ENCODE peak calls at places on chromosome 7, in eight cellular contexts. One of them, this sample, is unnamed.

GRCh38 chr7:139131622-139132021 is 22.1 kb upstream of the ZC3HAV1 start:
- DNase-seq in Peyer's patch: no peak
- DNase-seq in heart left ventricle: no peak
- DNase-seq in suprapubic skin: no peak
- DNase-seq in prostate gland: no peak
- DNase-seq in right lobe of liver: no peak
- DNase-seq in IMR-90: no peak
- DNase-seq in ovary: no peak
- DNase-seq in this sample: no peak

GRCh38 chr7:55557666-55558188 is 14.6 kb downstream of the VOPP1 start:
- DNase-seq in Peyer's patch: peak; percentile 74
- DNase-seq in heart left ventricle: no peak
- DNase-seq in suprapubic skin: no peak
- DNase-seq in prostate gland: no peak
- DNase-seq in right lobe of liver: no peak
- DNase-seq in IMR-90: no peak
- DNase-seq in ovary: no peak
- DNase-seq in this sample: no peak

GRCh38 chr7:126361183-126361582 is 891.6 kb downstream of the GRM8 start:
- DNase-seq in Peyer's patch: no peak
- DNase-seq in heart left ventricle: no peak
- DNase-seq in suprapubic skin: no peak
- DNase-seq in prostate gland: no peak
- DNase-seq in right lobe of liver: no peak
- DNase-seq in IMR-90: no peak
- DNase-seq in ovary: no peak
- DNase-seq in this sample: no peak

GRCh38 chr7:97973206-97973658 is 16.8 kb downstream of the OCM2 start:
- DNase-seq in Peyer's patch: no peak
- DNase-seq in heart left ventricle: no peak
- DNase-seq in suprapubic skin: no peak
- DNase-seq in prostate gland: no peak
- DNase-seq in right lobe of liver: no peak
- DNase-seq in IMR-90: no peak
- DNase-seq in ovary: no peak
- DNase-seq in this sample: no peak

GRCh38 chr7:47609803-47610452 is 28.0 kb upstream of the TNS3 start:
- DNase-seq in Peyer's patch: no peak
- DNase-seq in heart left ventricle: peak; percentile 55
- DNase-seq in suprapubic skin: peak; percentile 68
- DNase-seq in prostate gland: no peak
- DNase-seq in right lobe of liver: peak; percentile 61
- DNase-seq in IMR-90: peak; percentile 97
- DNase-seq in ovary: peak; percentile 51
- DNase-seq in this sample: no peak

GRCh38 chr7:107224858-107225257 is 56.1 kb downstream of the HBP1 start:
- DNase-seq in Peyer's patch: no peak
- DNase-seq in heart left ventricle: no peak
- DNase-seq in suprapubic skin: no peak
- DNase-seq in prostate gland: no peak
- DNase-seq in right lobe of liver: no peak
- DNase-seq in IMR-90: no peak
- DNase-seq in ovary: no peak
- DNase-seq in this sample: no peak

GRCh38 chr7:132709971-132710567 is 133.8 kb upstream of the PLXNA4 start:
- DNase-seq in Peyer's patch: peak; percentile 23
- DNase-seq in heart left ventricle: no peak
- DNase-seq in suprapubic skin: no peak
- DNase-seq in prostate gland: no peak
- DNase-seq in right lobe of liver: no peak
- DNase-seq in IMR-90: peak; percentile 41
- DNase-seq in ovary: no peak
- DNase-seq in this sample: no peak

GRCh38 chr7:132742152-132742551 is 165.9 kb upstream of the PLXNA4 start:
- DNase-seq in Peyer's patch: no peak
- DNase-seq in heart left ventricle: no peak
- DNase-seq in suprapubic skin: no peak
- DNase-seq in prostate gland: no peak
- DNase-seq in right lobe of liver: no peak
- DNase-seq in IMR-90: peak; percentile 89
- DNase-seq in ovary: peak; percentile 55
- DNase-seq in this sample: no peak

GRCh38 chr7:41881313-41882130 is 178.6 kb upstream of the INHBA start:
- DNase-seq in Peyer's patch: peak; percentile 81
- DNase-seq in heart left ventricle: no peak
- DNase-seq in suprapubic skin: no peak
- DNase-seq in prostate gland: no peak
- DNase-seq in right lobe of liver: peak; percentile 65
- DNase-seq in IMR-90: peak; percentile 89
- DNase-seq in ovary: no peak
- DNase-seq in this sample: no peak

GRCh38 chr7:46627038-46627315 is 705.9 kb upstream of the IGFBP3 start:
- DNase-seq in Peyer's patch: no peak
- DNase-seq in heart left ventricle: no peak
- DNase-seq in suprapubic skin: no peak
- DNase-seq in prostate gland: no peak
- DNase-seq in right lobe of liver: no peak
- DNase-seq in IMR-90: peak; percentile 74
- DNase-seq in ovary: no peak
- DNase-seq in this sample: no peak

GRCh38 chr7:43698461-43699255 is 30.7 kb downstream of the COA1 start:
- DNase-seq in Peyer's patch: no peak
- DNase-seq in heart left ventricle: no peak
- DNase-seq in suprapubic skin: no peak
- DNase-seq in prostate gland: no peak
- DNase-seq in right lobe of liver: no peak
- DNase-seq in IMR-90: peak; percentile 79
- DNase-seq in ovary: no peak
- DNase-seq in this sample: no peak

GRCh38 chr7:127730658-127731276 is 78.8 kb downstream of the SND1 start:
- DNase-seq in Peyer's patch: no peak
- DNase-seq in heart left ventricle: no peak
- DNase-seq in suprapubic skin: no peak
- DNase-seq in prostate gland: no peak
- DNase-seq in right lobe of liver: no peak
- DNase-seq in IMR-90: no peak
- DNase-seq in ovary: no peak
- DNase-seq in this sample: no peak

GRCh38 chr7:87003872-87004798 is 55.3 kb downstream of the ELAPOR2 start:
- DNase-seq in Peyer's patch: no peak
- DNase-seq in heart left ventricle: no peak
- DNase-seq in suprapubic skin: no peak
- DNase-seq in prostate gland: no peak
- DNase-seq in right lobe of liver: no peak
- DNase-seq in IMR-90: no peak
- DNase-seq in ovary: no peak
- DNase-seq in this sample: no peak

GRCh38 chr7:16564909-16565426 is 38.3 kb downstream of the LRRC72 start:
- DNase-seq in Peyer's patch: no peak
- DNase-seq in heart left ventricle: no peak
- DNase-seq in suprapubic skin: no peak
- DNase-seq in prostate gland: no peak
- DNase-seq in right lobe of liver: no peak
- DNase-seq in IMR-90: peak; percentile 55
- DNase-seq in ovary: no peak
- DNase-seq in this sample: no peak

GRCh38 chr7:19051767-19052375 is 65.6 kb downstream of the TWIST1 start:
- DNase-seq in Peyer's patch: peak; percentile 31
- DNase-seq in heart left ventricle: no peak
- DNase-seq in suprapubic skin: no peak
- DNase-seq in prostate gland: peak; percentile 13
- DNase-seq in right lobe of liver: no peak
- DNase-seq in IMR-90: peak; percentile 38
- DNase-seq in ovary: no peak
- DNase-seq in this sample: no peak

GRCh38 chr7:131629203-131629871 is 72.9 kb upstream of the PODXL start:
- DNase-seq in Peyer's patch: no peak
- DNase-seq in heart left ventricle: peak; percentile 66
- DNase-seq in suprapubic skin: no peak
- DNase-seq in prostate gland: no peak
- DNase-seq in right lobe of liver: no peak
- DNase-seq in IMR-90: peak; percentile 66
- DNase-seq in ovary: no peak
- DNase-seq in this sample: no peak

GRCh38 chr7:139095194-139095659 is 14.3 kb downstream of the ZC3HAV1 start:
- DNase-seq in Peyer's patch: peak; percentile 84
- DNase-seq in heart left ventricle: peak; percentile 72
- DNase-seq in suprapubic skin: no peak
- DNase-seq in prostate gland: no peak
- DNase-seq in right lobe of liver: no peak
- DNase-seq in IMR-90: no peak
- DNase-seq in ovary: no peak
- DNase-seq in this sample: peak; percentile 30

GRCh38 chr7:107978815-107979408 is 24.0 kb downstream of the LAMB1 start:
- DNase-seq in Peyer's patch: no peak
- DNase-seq in heart left ventricle: no peak
- DNase-seq in suprapubic skin: no peak
- DNase-seq in prostate gland: no peak
- DNase-seq in right lobe of liver: no peak
- DNase-seq in IMR-90: no peak
- DNase-seq in ovary: no peak
- DNase-seq in this sample: no peak

GRCh38 chr7:74554178-74554577 is 100.5 kb downstream of the GTF2IRD1 start:
- DNase-seq in Peyer's patch: no peak
- DNase-seq in heart left ventricle: no peak
- DNase-seq in suprapubic skin: no peak
- DNase-seq in prostate gland: no peak
- DNase-seq in right lobe of liver: no peak
- DNase-seq in IMR-90: no peak
- DNase-seq in ovary: no peak
- DNase-seq in this sample: no peak

GRCh38 chr7:47239034-47239433 is 342.9 kb downstream of the TNS3 start:
- DNase-seq in Peyer's patch: no peak
- DNase-seq in heart left ventricle: no peak
- DNase-seq in suprapubic skin: no peak
- DNase-seq in prostate gland: no peak
- DNase-seq in right lobe of liver: no peak
- DNase-seq in IMR-90: no peak
- DNase-seq in ovary: peak; percentile 48
- DNase-seq in this sample: no peak

GRCh38 chr7:98281757-98282652 is 519 bp downstream of the BRI3 start:
- DNase-seq in Peyer's patch: no peak
- DNase-seq in heart left ventricle: peak; percentile 82
- DNase-seq in suprapubic skin: no peak
- DNase-seq in prostate gland: no peak
- DNase-seq in right lobe of liver: peak; percentile 75
- DNase-seq in IMR-90: no peak
- DNase-seq in ovary: peak; percentile 55
- DNase-seq in this sample: peak; percentile 41

DNA sequence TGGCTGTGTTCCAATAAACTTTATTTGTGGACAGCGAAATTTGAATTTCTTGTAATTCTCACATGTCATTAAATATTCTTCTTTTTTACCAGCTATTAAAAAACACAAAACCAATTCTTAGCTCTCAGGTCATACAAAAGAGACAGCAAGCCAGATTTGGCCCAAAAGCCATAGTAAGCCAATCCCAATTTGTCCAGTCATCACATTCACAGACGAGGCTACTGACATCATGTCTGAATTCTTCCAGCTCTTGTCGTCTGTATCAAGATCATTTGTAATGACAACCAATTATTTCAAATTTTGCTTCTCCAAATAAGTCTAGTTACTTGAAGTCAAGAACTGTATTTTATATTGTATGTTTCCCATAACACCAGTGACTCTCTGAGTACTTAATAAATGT is 266.5 kb downstream of the PAXIP1 start:
- DNase-seq in Peyer's patch: no peak
- DNase-seq in heart left ventricle: no peak
- DNase-seq in suprapubic skin: no peak
- DNase-seq in prostate gland: no peak
- DNase-seq in right lobe of liver: no peak
- DNase-seq in IMR-90: no peak
- DNase-seq in ovary: no peak
- DNase-seq in this sample: no peak
- H3K27me3 ChIP-seq in Peyer's patch: no peaks in the 10 kb centered on the region
- H3K27me3 ChIP-seq in heart left ventricle: no peaks in the 10 kb centered on the region
- H3K27me3 ChIP-seq in suprapubic skin: no peaks in the 10 kb centered on the region
- H3K27me3 ChIP-seq in prostate gland: no peaks in the 10 kb centered on the region
- H3K27me3 ChIP-seq in right lobe of liver: no peaks in the 10 kb centered on the region
- H3K27me3 ChIP-seq in IMR-90: no peaks in the 10 kb centered on the region
- H3K27me3 ChIP-seq in ovary: no peaks in the 10 kb centered on the region
- H3K27me3 ChIP-seq in this sample: no peaks in the 10 kb centered on the region

GRCh38 chr7:151271699-151272355 is 23.3 kb upstream of the SMARCD3 start:
- DNase-seq in Peyer's patch: no peak
- DNase-seq in heart left ventricle: no peak
- DNase-seq in suprapubic skin: peak; percentile 91
- DNase-seq in prostate gland: peak; percentile 89
- DNase-seq in right lobe of liver: peak; percentile 48
- DNase-seq in IMR-90: peak; percentile 40
- DNase-seq in ovary: no peak
- DNase-seq in this sample: peak; percentile 85
- TF ChIP-seq POLR2A in Peyer's patch: no peak
- TF ChIP-seq POLR2A in heart left ventricle: no peak
- TF ChIP-seq POLR2A in suprapubic skin: no peak
- TF ChIP-seq POLR2A in prostate gland: peak; percentile 13
- TF ChIP-seq POLR2A in right lobe of liver: no peak
- TF ChIP-seq POLR2A in IMR-90: no peak
- TF ChIP-seq POLR2A in ovary: no peak
- TF ChIP-seq POLR2A in this sample: no peak

DNA sequence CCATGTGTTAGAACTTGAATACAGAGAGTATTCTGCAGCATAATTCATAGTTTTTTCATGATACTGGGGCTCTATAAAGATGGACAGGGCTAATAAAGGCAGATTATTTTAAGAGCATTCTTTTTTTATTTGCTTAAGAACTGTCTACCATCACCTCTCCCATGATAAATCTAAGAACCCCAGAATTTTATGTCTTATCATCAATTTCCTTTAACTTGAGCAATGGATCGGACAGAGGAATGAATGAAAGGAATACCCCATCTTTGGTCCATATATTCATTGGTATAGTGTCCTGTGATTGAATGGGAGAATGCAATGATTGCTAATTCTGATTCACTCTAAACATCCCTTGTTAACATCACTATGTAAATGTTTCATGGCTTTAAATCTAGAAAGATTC is 946.3 kb upstream of the LRRN3 start:
- DNase-seq in Peyer's patch: no peak
- DNase-seq in heart left ventricle: no peak
- DNase-seq in suprapubic skin: no peak
- DNase-seq in prostate gland: no peak
- DNase-seq in right lobe of liver: no peak
- DNase-seq in IMR-90: no peak
- DNase-seq in ovary: no peak
- DNase-seq in this sample: no peak
- H3K27ac ChIP-seq in Peyer's patch: no peak overlapping the region
- H3K27ac ChIP-seq in heart left ventricle: no peak overlapping the region
- H3K27ac ChIP-seq in suprapubic skin: no peak overlapping the region
- H3K27ac ChIP-seq in prostate gland: no peak overlapping the region
- H3K27ac ChIP-seq in right lobe of liver: no peak overlapping the region
- H3K27ac ChIP-seq in IMR-90: no peak overlapping the region
- H3K27ac ChIP-seq in ovary: no peak overlapping the region
- H3K27ac ChIP-seq in this sample: no peak overlapping the region

DNA sequence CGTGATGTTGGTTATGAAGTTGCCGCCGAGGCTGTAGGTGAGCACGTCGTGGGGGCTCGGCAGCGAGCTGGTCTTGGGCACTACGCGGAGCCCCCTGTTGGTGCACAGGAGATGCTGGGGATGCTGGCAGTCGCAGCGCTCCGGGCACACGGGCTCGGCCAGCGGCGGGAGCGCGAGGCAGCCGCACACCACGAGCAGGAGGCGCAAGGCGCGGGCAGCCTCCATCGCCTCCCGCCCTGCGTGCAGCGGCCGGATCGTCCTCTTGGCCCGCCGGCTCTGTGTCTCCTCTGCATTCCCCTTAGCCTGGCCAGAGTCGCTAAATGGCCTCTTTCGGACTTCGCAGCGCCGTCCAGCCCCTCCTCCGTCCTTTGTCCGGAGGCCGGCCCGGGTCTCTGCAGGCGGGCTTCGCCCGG is 302 bp downstream of the TRIL start:
- DNase-seq in Peyer's patch: no peak
- DNase-seq in heart left ventricle: no peak
- DNase-seq in suprapubic skin: no peak
- DNase-seq in prostate gland: peak; percentile 8
- DNase-seq in right lobe of liver: no peak
- DNase-seq in IMR-90: no peak
- DNase-seq in ovary: no peak
- DNase-seq in this sample: no peak
- H3K27me3 ChIP-seq in Peyer's patch: peaks cover 8% of the 10 kb centered on the region
- H3K27me3 ChIP-seq in heart left ventricle: no peaks in the 10 kb centered on the region
- H3K27me3 ChIP-seq in suprapubic skin: peaks cover 13% of the 10 kb centered on the region
- H3K27me3 ChIP-seq in prostate gland: no peaks in the 10 kb centered on the region
- H3K27me3 ChIP-seq in right lobe of liver: no peaks in the 10 kb centered on the region
- H3K27me3 ChIP-seq in IMR-90: peaks cover 59% of the 10 kb centered on the region
- H3K27me3 ChIP-seq in ovary: no peaks in the 10 kb centered on the region
- H3K27me3 ChIP-seq in this sample: no peaks in the 10 kb centered on the region